ENCODE peak calls at places on chromosomes 1 and 21, in nine cellular contexts. E is choroid plexus epithelial cell, M is AG04450, B is nephron progenitor cell, I is cardiac fibroblast, R is transverse colon, T is astrocyte, G is cardiac muscle cell, J is kidney epithelial cell. C is an unnamed sample.

GRCh38 chr1:220516014-220516721 is 11.8 kb upstream of the MARK1 start:
- DNase-seq in B (no peak), J (no peak), G (no peak), T (peak; percentile 23), E (no peak), I (no peak), R (no peak), M (no peak), C (no peak)

GRCh38 chr1:207751790-207752455 is at the start of gene CD46:
- DNase-seq in E (peak; percentile 90), R (peak; percentile 98), J (peak; percentile 90), I (peak; percentile 94), G (peak; percentile 95), M (peak; percentile 61), T (peak; percentile 83), B (peak; percentile 95), C (peak; percentile 93)

GRCh38 chr1:76998582-76999189 is 131.4 kb downstream of the ST6GALNAC5 start:
- DNase-seq in R (no peak), M (peak; percentile 8), E (peak; percentile 93), T (peak; percentile 85), B (no peak), I (peak; percentile 45), G (peak; percentile 61), J (peak; percentile 56), C (no peak)

GRCh38 chr1:218384576-218384975 is 39.4 kb downstream of the TGFB2 start:
- DNase-seq in R (no peak), I (no peak), G (peak; percentile 34), E (peak; percentile 59), J (no peak), B (no peak), T (peak; percentile 70), M (no peak), C (no peak)

GRCh38 chr1:211601982-211602644 is 23.2 kb upstream of the SLC30A1 start:
- DNase-seq in G (no peak), J (no peak), M (no peak), I (no peak), E (no peak), R (no peak), B (no peak), T (no peak), C (no peak)

GRCh38 chr1:231625975-231626534 is 535 bp upstream of the DISC1 start:
- DNase-seq in T (no peak), J (no peak), G (no peak), E (no peak), B (no peak), R (no peak), I (no peak), M (no peak), C (no peak)

GRCh38 chr1:8463144-8463927 is 145.4 kb downstream of the SLC45A1 start:
- DNase-seq in R (peak; percentile 47), M (peak; percentile 81), T (peak; percentile 72), E (peak; percentile 91), G (peak; percentile 88), I (peak; percentile 85), J (no peak), B (no peak), C (no peak)

GRCh38 chr1:117335376-117336086 is 31.7 kb upstream of the MAN1A2 start:
- DNase-seq in J (no peak), M (no peak), I (no peak), T (no peak), E (no peak), B (no peak), R (no peak), G (no peak), C (no peak)

GRCh38 chr21:29376556-29376955 is 77.8 kb downstream of the BACH1 start:
- DNase-seq in B (peak; percentile 16), R (peak; percentile 42), G (peak; percentile 34), T (no peak), I (peak; percentile 28), J (no peak), E (peak; percentile 50), M (no peak), C (peak; percentile 55)

GRCh38 chr1:162997499-162998285 is 71.5 kb upstream of the RGS4 start:
- DNase-seq in T (peak; percentile 72), E (peak; percentile 73), G (no peak), J (no peak), M (no peak), I (peak; percentile 57), R (no peak), B (no peak), C (no peak)

GRCh38 chr1:12616709-12617373 is 1.2 kb downstream of the DHRS3 start:
- DNase-seq in R (peak; percentile 42), G (no peak), M (no peak), E (peak; percentile 35), T (no peak), B (peak; percentile 56), J (no peak), I (peak; percentile 24), C (no peak)

GRCh38 chr1:19096036-19096833 is 113.8 kb downstream of the UBR4 start:
- DNase-seq in G (peak; percentile 36), R (peak; percentile 58), B (peak; percentile 31), I (peak; percentile 37), M (no peak), T (no peak), J (no peak), E (peak; percentile 24), C (no peak)

GRCh38 chr1:53892911-53893310 is 1.1 kb upstream of the DIO1 start:
- DNase-seq in G (no peak), M (no peak), B (no peak), J (no peak), T (no peak), E (no peak), R (no peak), I (no peak), C (peak; percentile 30)

GRCh38 chr21:38236232-38236631 is 20.6 kb upstream of the KCNJ15 start:
- DNase-seq in E (peak; percentile 53), B (no peak), G (no peak), J (no peak), T (no peak), M (no peak), I (no peak), R (no peak), C (no peak)
- TF ChIP-seq CTCF in E (peak; percentile 54), B (no peak), G (peak; percentile 35), J (no peak), T (peak; percentile 14), M (peak; percentile 38), I (peak; percentile 16), R (no peak), C (no peak)

GRCh38 chr1:157770442-157771043 is 6.4 kb downstream of the FCRL2 start:
- DNase-seq in I (no peak), G (no peak), M (no peak), T (no peak), E (no peak), B (peak; percentile 9), R (no peak), J (no peak), C (no peak)
- TF ChIP-seq CTCF in I (no peak), G (no peak), M (peak; percentile 29), T (no peak), E (peak; percentile 16), B (peak; percentile 17), R (no peak), J (peak; percentile 35), C (peak; percentile 19)

GRCh38 chr21:39020751-39021474 is 162.3 kb downstream of the PSMG1 start:
- DNase-seq in B (no peak), G (peak; percentile 86), J (no peak), T (peak; percentile 67), R (peak; percentile 39), E (peak; percentile 79), M (no peak), I (peak; percentile 89), C (no peak)

GRCh38 chr21:39021475-39021832 is 161.8 kb downstream of the PSMG1 start:
- DNase-seq in J (no peak), G (no peak), R (no peak), T (no peak), M (no peak), B (no peak), I (no peak), E (no peak), C (no peak)

GRCh38 chr21:39022901-39023693 is 160.2 kb downstream of the PSMG1 start:
- DNase-seq in I (peak; percentile 98), G (peak; percentile 95), M (no peak), T (peak; percentile 66), B (peak; percentile 35), J (peak; percentile 42), R (no peak), E (peak; percentile 86), C (no peak)

GRCh38 chr21:39024538-39024937 is 158.7 kb downstream of the PSMG1 start:
- DNase-seq in B (no peak), M (no peak), J (no peak), T (no peak), G (no peak), E (no peak), R (no peak), I (no peak), C (no peak)

DNA sequence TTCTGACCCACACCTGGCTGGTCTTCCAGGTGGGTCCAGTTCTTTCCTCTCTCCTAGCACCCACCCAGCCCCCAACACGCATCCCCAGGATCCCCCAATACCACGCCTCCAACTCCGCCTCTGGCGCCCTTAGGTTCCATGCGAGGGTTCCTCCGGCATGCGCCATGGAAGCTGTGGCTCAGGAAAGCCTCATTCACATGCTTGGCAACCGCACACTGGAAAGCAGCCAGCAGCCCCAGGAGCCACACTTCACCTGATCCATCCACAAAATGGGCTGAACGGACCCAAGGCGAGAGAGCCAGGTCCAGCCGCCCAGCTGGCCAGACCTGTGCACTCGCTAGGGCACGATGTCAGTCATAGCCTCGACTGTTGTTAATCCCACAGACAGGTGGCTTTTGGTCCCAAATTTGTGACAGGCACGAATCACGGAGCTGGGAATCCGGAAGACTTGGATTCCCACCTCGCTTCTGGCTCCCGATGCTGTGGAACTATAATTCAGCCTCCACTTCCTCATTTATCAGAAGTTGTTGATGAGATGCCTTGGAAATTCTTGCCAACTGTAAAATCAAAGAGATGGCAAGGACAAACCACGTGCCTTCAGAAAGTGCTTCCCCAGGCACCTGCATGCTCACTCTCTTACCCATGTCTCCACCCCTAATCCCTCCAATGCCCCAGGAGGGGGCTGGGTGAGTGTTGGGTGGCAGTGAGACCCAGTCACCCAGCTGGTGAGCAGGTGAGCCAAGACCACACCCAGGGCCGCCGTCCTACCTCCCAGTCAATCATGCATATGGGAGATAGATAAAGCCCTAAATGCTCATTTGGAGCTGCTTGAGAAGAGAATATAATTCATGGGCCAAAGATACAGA is 161.0 kb downstream of the PSMG1 start:
- DNase-seq in R (no peak), T (no peak), M (no peak), G (no peak), I (no peak), J (no peak), E (no peak), B (no peak), C (no peak)
- TF ChIP-seq CTCF in R (no peak), T (no peak), M (no peak), G (no peak), I (no peak), J (no peak), E (no peak), B (no peak), C (no peak)

DNA sequence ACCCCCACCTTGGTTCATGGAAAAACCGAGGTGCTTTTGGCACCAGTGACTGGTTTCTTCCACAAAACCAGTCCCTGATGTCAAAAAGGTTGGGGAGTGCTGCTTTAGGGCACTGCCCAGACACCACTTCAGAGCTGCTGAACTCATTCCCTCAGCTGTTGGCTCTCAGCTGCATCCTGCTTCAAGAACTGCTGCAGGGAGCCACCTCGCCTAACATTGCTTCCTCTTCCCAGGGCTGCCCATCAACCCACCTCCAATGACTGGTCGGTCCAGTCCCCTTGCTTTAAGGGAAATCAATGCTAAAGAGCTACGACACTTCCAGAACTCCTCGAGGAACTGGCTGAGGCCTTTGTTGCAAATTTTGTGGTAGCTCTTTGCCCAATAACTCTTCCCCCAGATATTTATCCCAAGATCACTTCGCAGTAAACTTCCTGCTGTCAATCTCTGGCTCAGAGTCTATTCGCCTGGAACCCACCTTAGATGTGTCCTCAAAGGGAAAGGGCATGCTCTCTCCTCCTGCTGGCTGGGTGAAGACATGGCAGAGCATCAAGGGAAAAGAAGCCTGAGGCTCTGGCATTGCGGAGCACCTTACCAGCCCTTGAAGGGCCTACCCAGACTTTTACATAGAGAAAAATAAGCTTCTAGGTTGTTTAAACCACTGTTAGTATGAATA is 29.0 kb downstream of the C1orf52 start:
- DNase-seq in T (no peak), I (no peak), M (no peak), J (no peak), G (no peak), R (no peak), E (no peak), B (no peak), C (no peak)
- TF ChIP-seq CTCF in T (no peak), I (peak; percentile 40), M (peak; percentile 33), J (peak; percentile 18), G (peak; percentile 25), R (peak; percentile 24), E (peak; percentile 50), B (peak; percentile 12), C (no peak)

C was measured in GM13976.